ENCODE peak calls at places on chromosomes 13 and 19, in nine cellular contexts. M, T, P, N, Z, L, C, J and O are unnamed samples.

GRCh38 chr13:32384702-32385101 is 43.2 kb downstream of the N4BP2L1 start:
- DNase-seq in M (no peak), N (no peak), C (no peak), J (peak; percentile 25), T (no peak), Z (no peak), L (no peak), P (no peak), O (no peak)

GRCh38 chr19:40424637-40425449 is 949 bp downstream of the SERTAD1 start:
- DNase-seq in Z (no peak), P (no peak), M (no peak), C (no peak), L (peak; percentile 47), T (no peak), N (peak; percentile 39), J (no peak), O (no peak)

GRCh38 chr13:99955107-99955746 is 16.3 kb downstream of the ZIC5 start:
- DNase-seq in Z (no peak), P (no peak), T (no peak), N (no peak), M (no peak), L (no peak), C (no peak), J (no peak), O (no peak)

GRCh38 chr13:107866007-107866665 is 349.2 kb downstream of the LIG4 start:
- DNase-seq in C (no peak), L (no peak), Z (no peak), T (no peak), M (no peak), P (no peak), N (peak; percentile 33), J (no peak), O (peak; percentile 21)

GRCh38 chr19:11041966-11042627 is 47.2 kb upstream of the LDLR start:
- DNase-seq in L (no peak), C (no peak), J (no peak), T (no peak), P (no peak), M (no peak), Z (no peak), N (peak; percentile 95), O (peak; percentile 94)

GRCh38 chr19:44884566-44884965 is 6.5 kb upstream of the TOMM40 start:
- DNase-seq in P (no peak), J (no peak), N (no peak), M (no peak), C (no peak), L (no peak), T (no peak), Z (no peak), O (no peak)

GRCh38 chr13:60931858-60932546 is 483.6 kb downstream of the PCDH20 start:
- DNase-seq in Z (no peak), C (no peak), P (no peak), J (no peak), L (no peak), N (no peak), T (no peak), M (no peak), O (no peak)

GRCh38 chr13:45838171-45838745 is 13.3 kb downstream of the SIAH3 start:
- DNase-seq in T (no peak), L (no peak), P (no peak), C (no peak), J (no peak), N (no peak), Z (no peak), M (no peak), O (no peak)

GRCh38 chr19:18224525-18225354 is 1.5 kb downstream of the PDE4C start:
- DNase-seq in C (peak; percentile 70), N (peak; percentile 95), T (peak; percentile 99), Z (peak; percentile 89), P (peak; percentile 99), M (peak; percentile 98), J (no peak), L (peak; percentile 99), O (peak; percentile 98)

GRCh38 chr13:65889368-65889767 is 1340.8 kb downstream of the PCDH9 start:
- DNase-seq in M (no peak), Z (no peak), P (no peak), C (no peak), T (no peak), L (no peak), J (no peak), N (no peak), O (no peak)

GRCh38 chr13:42991892-42992584 is at the start of gene EPSTI1:
- DNase-seq in N (peak; percentile 75), C (no peak), T (peak; percentile 83), J (peak; percentile 71), P (peak; percentile 63), L (peak; percentile 65), M (peak; percentile 35), Z (no peak), O (peak; percentile 66)

GRCh38 chr19:15222738-15223648 is 9.3 kb downstream of the EPHX3 start:
- DNase-seq in T (peak; percentile 95), C (no peak), J (peak; percentile 85), M (peak; percentile 75), L (peak; percentile 94), N (peak; percentile 91), P (peak; percentile 93), Z (peak; percentile 89), O (peak; percentile 80)

GRCh38 chr13:112968380-112968909 is 569 bp upstream of the MCF2L start:
- DNase-seq in C (no peak), L (peak; percentile 40), N (peak; percentile 64), T (peak; percentile 78), P (no peak), J (no peak), M (peak; percentile 8), Z (peak; percentile 10), O (peak; percentile 81)

GRCh38 chr19:1285737-1286360 is at the start of gene EFNA2:
- DNase-seq in P (no peak), C (no peak), N (no peak), J (no peak), L (no peak), M (no peak), Z (no peak), T (no peak), O (no peak)

GRCh38 chr13:20073775-20074174 is 87.1 kb downstream of the GJA3 start:
- DNase-seq in N (no peak), J (no peak), C (no peak), M (no peak), Z (no peak), L (no peak), P (no peak), T (no peak), O (no peak)

DNA sequence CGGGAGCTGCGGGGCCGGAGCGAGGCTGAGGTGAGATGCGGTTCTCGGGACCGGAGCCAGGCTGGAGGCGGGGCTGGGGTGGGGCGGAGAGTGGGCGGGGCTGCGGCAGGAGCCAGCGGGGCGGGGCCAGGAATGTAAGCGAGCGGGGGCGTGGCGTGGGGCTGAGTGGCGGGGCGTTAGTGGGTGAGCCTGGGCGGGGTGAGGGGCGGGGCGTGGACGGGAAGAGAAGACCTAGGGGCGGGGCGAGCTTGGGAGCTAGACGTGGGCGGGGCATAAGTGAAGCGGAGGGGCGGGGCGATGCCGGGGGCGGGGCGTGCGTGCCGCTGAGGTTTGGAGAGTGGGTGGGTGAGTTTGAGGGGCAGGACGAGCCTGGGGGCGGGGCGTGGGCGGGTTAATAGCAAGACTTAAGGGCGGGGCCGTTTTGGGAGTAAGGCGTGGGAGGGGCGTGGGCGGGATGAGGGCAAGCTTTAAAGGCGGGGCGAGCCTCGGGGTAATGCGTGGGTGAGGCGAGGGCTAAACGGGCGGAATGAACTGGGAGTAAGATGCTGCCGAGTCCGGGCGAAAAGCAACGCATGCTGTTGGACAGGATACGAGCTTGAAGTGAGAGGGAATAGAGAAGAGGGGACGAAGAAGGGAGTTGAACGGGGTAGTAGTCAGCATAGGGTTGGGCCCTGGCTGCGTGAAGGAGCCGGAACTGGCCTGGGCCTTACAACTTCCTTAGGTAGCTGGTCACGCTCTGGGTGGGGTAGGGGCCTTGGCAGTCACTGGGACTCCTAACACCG is 573 bp downstream of the SNAPC2 start:
- DNase-seq in Z (peak; percentile 41), L (peak; percentile 100), C (peak; percentile 100), P (peak; percentile 99), N (peak; percentile 100), T (peak; percentile 100), M (peak; percentile 98), J (peak; percentile 97), O (peak; percentile 100)
- TF ChIP-seq POLR2A in Z (no peak), L (no peak), C (peak; percentile 13), P (peak; percentile 77), N (peak; percentile 54), T (peak; percentile 47), M (no peak), J (peak; percentile 38), O (no peak)

GRCh38 chr13:79246575-79246949 is 159.5 kb downstream of the RBM26 start:
- DNase-seq in C (no peak), P (no peak), L (no peak), Z (no peak), T (no peak), J (peak; percentile 27), M (no peak), N (no peak), O (no peak)
- TF ChIP-seq CTCF in C (no peak), P (no peak), L (no peak), Z (peak; percentile 18), T (no peak), J (peak; percentile 5), M (no peak), N (no peak), O (no peak)

GRCh38 chr13:40563350-40564125 is 102.9 kb downstream of the FOXO1 start:
- DNase-seq in J (no peak), M (peak; percentile 82), N (peak; percentile 35), C (no peak), P (peak; percentile 37), Z (no peak), T (no peak), L (no peak), O (no peak)

GRCh38 chr13:40562975-40563349 is 103.5 kb downstream of the FOXO1 start:
- DNase-seq in J (peak; percentile 83), M (no peak), Z (no peak), L (no peak), N (peak; percentile 31), P (no peak), T (no peak), C (no peak), O (no peak)

GRCh38 chr13:40559915-40560314 is 106.5 kb downstream of the FOXO1 start:
- DNase-seq in N (no peak), M (no peak), Z (no peak), P (no peak), C (no peak), J (no peak), L (no peak), T (no peak), O (no peak)

GRCh38 chr13:40553356-40553755 is 113.1 kb downstream of the FOXO1 start:
- DNase-seq in L (no peak), J (no peak), M (no peak), P (no peak), N (no peak), C (no peak), T (no peak), Z (no peak), O (no peak)

DNA sequence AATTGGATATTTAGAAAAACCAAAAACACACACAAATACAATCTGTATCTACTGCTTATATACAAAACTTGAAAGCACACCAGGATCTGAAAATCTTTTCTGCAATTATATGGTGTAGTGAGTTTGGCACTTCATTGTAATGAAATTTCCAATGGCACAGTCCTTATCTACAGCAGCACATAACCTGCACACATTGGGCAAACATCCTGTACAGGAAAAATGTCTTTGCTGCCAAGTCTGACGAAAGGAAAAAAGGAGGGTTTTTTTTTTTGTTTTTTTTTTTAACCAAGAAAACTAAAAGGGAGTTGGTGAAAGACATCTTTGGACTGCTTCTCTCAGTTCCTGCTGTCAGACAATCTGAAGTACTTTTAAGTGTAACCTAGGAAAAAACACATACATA is 107.8 kb downstream of the FOXO1 start:
- DNase-seq in C (no peak), Z (no peak), N (no peak), J (no peak), P (no peak), T (no peak), M (no peak), L (no peak), O (peak; percentile 40)
- TF ChIP-seq POLR2A in C (no peak), Z (no peak), N (no peak), J (no peak), P (no peak), T (no peak), M (no peak), L (no peak), O (no peak)

GRCh38 chr13:44818428-44818827 is 170.8 kb downstream of the NUFIP1 start:
- DNase-seq in Z (no peak), L (no peak), T (no peak), C (no peak), M (no peak), N (no peak), P (no peak), J (peak; percentile 42), O (no peak)
- TF ChIP-seq CTCF in Z (no peak), L (no peak), T (no peak), C (peak; percentile 41), M (no peak), N (no peak), P (no peak), J (no peak), O (peak; percentile 48)